ENCODE peak calls at places on chromosomes 12 and 14, in nine cellular contexts. N is stromal cell of bone marrow, S is NAMALWA, O is nucleus accumbens, A is A172, Z is left ventricle myocardium inferior, P is T-helper 17 cell, D is stomach, T is kidney tubule cell. W is an unnamed sample.

GRCh38 chr12:7915911-7916403 is 20.0 kb downstream of the SLC2A3 start:
- DNase-seq in N (no peak), S (no peak), O (no peak), A (no peak), Z (no peak), P (no peak), D (no peak), T (no peak), W (no peak)

GRCh38 chr14:76077340-76077739 is 74.4 kb upstream of the GPATCH2L start:
- DNase-seq in N (no peak), S (no peak), O (no peak), A (no peak), Z (no peak), P (no peak), D (no peak), T (no peak), W (no peak)

GRCh38 chr12:52691765-52692150 is 11.6 kb upstream of the KRT1 start:
- DNase-seq in N (no peak), S (no peak), O (no peak), A (no peak), Z (no peak), P (no peak), D (no peak), T (no peak), W (no peak)

GRCh38 chr12:13165578-13166120 is 30.9 kb upstream of the EMP1 start:
- DNase-seq in N (peak; percentile 66), S (peak; percentile 42), O (no peak), A (peak; percentile 72), Z (peak; percentile 54), P (no peak), D (peak; percentile 74), T (peak; percentile 94), W (peak; percentile 10)

GRCh38 chr12:42854826-42855225 is 265.3 kb upstream of the PRICKLE1 start:
- DNase-seq in N (no peak), S (no peak), O (no peak), A (no peak), Z (no peak), P (no peak), D (no peak), T (peak; percentile 58), W (no peak)

GRCh38 chr14:74510211-74510931 is 16.8 kb downstream of the ISCA2 start:
- DNase-seq in N (no peak), S (no peak), O (no peak), A (no peak), Z (no peak), P (no peak), D (no peak), T (no peak), W (no peak)

GRCh38 chr12:119649202-119649808 is 18.6 kb upstream of the PRKAB1 start:
- DNase-seq in N (no peak), S (peak; percentile 57), O (no peak), A (no peak), Z (no peak), P (no peak), D (no peak), T (peak; percentile 32), W (no peak)

GRCh38 chr14:95614335-95614734 is 71.9 kb upstream of the TCL1B start:
- DNase-seq in N (no peak), S (peak; percentile 16), O (no peak), A (peak; percentile 14), Z (no peak), P (no peak), D (no peak), T (peak; percentile 10), W (no peak)

GRCh38 chr12:102992297-102992696 is 34.8 kb downstream of the ASCL1 start:
- DNase-seq in N (no peak), S (no peak), O (no peak), A (no peak), Z (no peak), P (no peak), D (no peak), T (no peak), W (no peak)

GRCh38 chr12:130555628-130556485 is 160.2 kb downstream of the RIMBP2 start:
- DNase-seq in N (no peak), S (no peak), O (peak; percentile 52), A (no peak), Z (no peak), P (no peak), D (no peak), T (no peak), W (no peak)

GRCh38 chr14:59483819-59484610 is at the start of the genes JKAMP and L3HYPDH:
- DNase-seq in N (peak; percentile 90), S (peak; percentile 92), O (peak; percentile 92), A (peak; percentile 78), Z (peak; percentile 98), P (peak; percentile 97), D (peak; percentile 97), T (peak; percentile 96), W (peak; percentile 95)

GRCh38 chr14:56339855-56340701 is 221.9 kb downstream of the PELI2 start:
- DNase-seq in N (peak; percentile 94), S (peak; percentile 59), O (peak; percentile 61), A (peak; percentile 74), Z (peak; percentile 74), P (no peak), D (peak; percentile 66), T (peak; percentile 88), W (peak; percentile 93)

GRCh38 chr14:24367506-24368214 is at the start of gene NFATC4:
- DNase-seq in N (peak; percentile 97), S (peak; percentile 87), O (no peak), A (no peak), Z (peak; percentile 75), P (no peak), D (peak; percentile 70), T (peak; percentile 70), W (no peak)

GRCh38 chr12:1044697-1045096 is 53.7 kb downstream of the ERC1 start:
- DNase-seq in N (peak; percentile 32), S (no peak), O (no peak), A (peak; percentile 21), Z (no peak), P (no peak), D (no peak), T (peak; percentile 32), W (no peak)

GRCh38 chr12:24661657-24662096 is 287.2 kb downstream of the BCAT1 start:
- DNase-seq in N (peak; percentile 67), S (peak; percentile 15), O (no peak), A (no peak), Z (no peak), P (no peak), D (peak; percentile 28), T (peak; percentile 77), W (peak; percentile 31)

GRCh38 chr14:37591311-37591940 is 3.6 kb downstream of the FOXA1 start:
- DNase-seq in N (no peak), S (no peak), O (no peak), A (no peak), Z (no peak), P (no peak), D (peak; percentile 65), T (no peak), W (no peak)

GRCh38 chr14:74641581-74641980 is 29.5 kb upstream of the LTBP2 start:
- DNase-seq in N (no peak), S (no peak), O (no peak), A (no peak), Z (no peak), P (no peak), D (no peak), T (no peak), W (no peak)

GRCh38 chr12:93315385-93315906 is 62.3 kb upstream of the NUDT4 start:
- DNase-seq in N (no peak), S (no peak), O (no peak), A (no peak), Z (no peak), P (no peak), D (no peak), T (no peak), W (no peak)

GRCh38 chr14:96638041-96638855 is 136.1 kb downstream of the PAPOLA start:
- DNase-seq in N (no peak), S (no peak), O (no peak), A (no peak), Z (no peak), P (no peak), D (peak; percentile 21), T (no peak), W (no peak)

GRCh38 chr12:108337235-108338223 is 1.6 kb downstream of the CMKLR1 start:
- DNase-seq in N (no peak), S (peak; percentile 51), O (no peak), A (peak; percentile 8), Z (no peak), P (no peak), D (no peak), T (peak; percentile 25), W (peak; percentile 49)

GRCh38 chr12:49966511-49967041 is 4.9 kb downstream of the AQP5 start:
- DNase-seq in N (no peak), S (no peak), O (no peak), A (no peak), Z (no peak), P (no peak), D (no peak), T (no peak), W (no peak)

GRCh38 chr12:128661216-128661550 is 162.6 kb downstream of the SLC15A4 start:
- DNase-seq in N (no peak), S (no peak), O (no peak), A (no peak), Z (no peak), P (no peak), D (no peak), T (peak; percentile 84), W (no peak)

GRCh38 chr12:51323317-51323960 is 535 bp downstream of the BIN2 start:
- DNase-seq in N (no peak), S (no peak), O (no peak), A (no peak), Z (no peak), P (peak; percentile 22), D (no peak), T (no peak), W (no peak)

GRCh38 chr12:52838871-52839446 is 4.8 kb upstream of the KRT79 start:
- DNase-seq in N (no peak), S (no peak), O (no peak), A (no peak), Z (no peak), P (no peak), D (no peak), T (no peak), W (no peak)

GRCh38 chr14:104967414-104968152 is 10.6 kb downstream of the AHNAK2 start:
- DNase-seq in N (no peak), S (no peak), O (no peak), A (peak; percentile 17), Z (peak; percentile 56), P (no peak), D (peak; percentile 64), T (no peak), W (no peak)

GRCh38 chr14:75224561-75224960 is 48.1 kb upstream of the TMED10 start:
- DNase-seq in N (no peak), S (no peak), O (no peak), A (no peak), Z (no peak), P (no peak), D (no peak), T (no peak), W (no peak)

GRCh38 chr12:90940872-90941499 is 14.0 kb downstream of the CCER1 start:
- DNase-seq in N (peak; percentile 41), S (peak; percentile 76), O (no peak), A (peak; percentile 31), Z (no peak), P (no peak), D (no peak), T (peak; percentile 63), W (peak; percentile 17)

GRCh38 chr12:93911436-93911835 is 234.3 kb downstream of the CRADD start:
- DNase-seq in N (no peak), S (no peak), O (no peak), A (no peak), Z (no peak), P (no peak), D (no peak), T (no peak), W (no peak)

GRCh38 chr14:60922050-60922449 is 58.8 kb downstream of the TRMT5 start:
- DNase-seq in N (no peak), S (no peak), O (no peak), A (peak; percentile 6), Z (no peak), P (no peak), D (no peak), T (peak; percentile 68), W (no peak)

GRCh38 chr14:68708343-68708742 is 84.5 kb downstream of the ZFP36L1 start:
- DNase-seq in N (no peak), S (no peak), O (no peak), A (no peak), Z (no peak), P (no peak), D (no peak), T (no peak), W (no peak)

GRCh38 chr12:104376650-104377506 is 73.3 kb downstream of the EID3 start:
- DNase-seq in N (no peak), S (no peak), O (no peak), A (no peak), Z (no peak), P (no peak), D (no peak), T (peak; percentile 34), W (peak; percentile 55)